ENCODE peak calls at places on chromosome 19, in ten cellular contexts. One of them, this sample, is unnamed.
A peak's percentile ranks its signal among the peaks of the same experiment; 100 is the strongest.

GRCh38 chr19:41321600-41322270 is 11.8 kb downstream of the CCDC97 start:
- DNase-seq in LoVo: no peak
- DNase-seq in ACHN: peak; percentile 69
- DNase-seq in dorsolateral prefrontal cortex: no peak
- DNase-seq in hippocampal formation: no peak
- DNase-seq in activated naive CD8-positive, alpha-beta T cell treated with anti-CD3 and anti-CD28 coated beads, Interleukin-2, amount 50 U/mL, for 16 hours: no peak
- DNase-seq in epithelial cell of esophagus: peak; percentile 20
- DNase-seq in iris pigment epithelial cell: peak; percentile 74
- DNase-seq in retinal pigment epithelial cell: no peak
- DNase-seq in uterus: peak; percentile 62
- DNase-seq in this sample: peak; percentile 90

GRCh38 chr19:3366761-3367571 is 583 bp downstream of the NFIC start:
- DNase-seq in LoVo: no peak
- DNase-seq in ACHN: peak; percentile 25
- DNase-seq in dorsolateral prefrontal cortex: no peak
- DNase-seq in hippocampal formation: peak; percentile 39
- DNase-seq in activated naive CD8-positive, alpha-beta T cell treated with anti-CD3 and anti-CD28 coated beads, Interleukin-2, amount 50 U/mL, for 16 hours: no peak
- DNase-seq in epithelial cell of esophagus: no peak
- DNase-seq in iris pigment epithelial cell: no peak
- DNase-seq in retinal pigment epithelial cell: no peak
- DNase-seq in uterus: peak; percentile 64
- DNase-seq in this sample: no peak

GRCh38 chr19:38742296-38742695 is 2.0 kb downstream of the CAPN12 start:
- DNase-seq in LoVo: no peak
- DNase-seq in ACHN: no peak
- DNase-seq in dorsolateral prefrontal cortex: no peak
- DNase-seq in hippocampal formation: no peak
- DNase-seq in activated naive CD8-positive, alpha-beta T cell treated with anti-CD3 and anti-CD28 coated beads, Interleukin-2, amount 50 U/mL, for 16 hours: no peak
- DNase-seq in epithelial cell of esophagus: no peak
- DNase-seq in iris pigment epithelial cell: no peak
- DNase-seq in retinal pigment epithelial cell: no peak
- DNase-seq in uterus: no peak
- DNase-seq in this sample: no peak

GRCh38 chr19:7153008-7153407 is 83.5 kb downstream of the ZNF557 start:
- DNase-seq in LoVo: no peak
- DNase-seq in ACHN: no peak
- DNase-seq in dorsolateral prefrontal cortex: no peak
- DNase-seq in hippocampal formation: no peak
- DNase-seq in activated naive CD8-positive, alpha-beta T cell treated with anti-CD3 and anti-CD28 coated beads, Interleukin-2, amount 50 U/mL, for 16 hours: no peak
- DNase-seq in epithelial cell of esophagus: no peak
- DNase-seq in iris pigment epithelial cell: no peak
- DNase-seq in retinal pigment epithelial cell: no peak
- DNase-seq in uterus: no peak
- DNase-seq in this sample: no peak

GRCh38 chr19:999379-999719 is 870 bp upstream of the GRIN3B start:
- DNase-seq in LoVo: no peak
- DNase-seq in ACHN: no peak
- DNase-seq in dorsolateral prefrontal cortex: no peak
- DNase-seq in hippocampal formation: no peak
- DNase-seq in activated naive CD8-positive, alpha-beta T cell treated with anti-CD3 and anti-CD28 coated beads, Interleukin-2, amount 50 U/mL, for 16 hours: no peak
- DNase-seq in epithelial cell of esophagus: no peak
- DNase-seq in iris pigment epithelial cell: no peak
- DNase-seq in retinal pigment epithelial cell: no peak
- DNase-seq in uterus: no peak
- DNase-seq in this sample: no peak

GRCh38 chr19:13260883-13261653 is 110.9 kb downstream of the IER2 start:
- DNase-seq in LoVo: peak; percentile 89
- DNase-seq in ACHN: peak; percentile 73
- DNase-seq in dorsolateral prefrontal cortex: no peak
- DNase-seq in hippocampal formation: no peak
- DNase-seq in activated naive CD8-positive, alpha-beta T cell treated with anti-CD3 and anti-CD28 coated beads, Interleukin-2, amount 50 U/mL, for 16 hours: no peak
- DNase-seq in epithelial cell of esophagus: peak; percentile 95
- DNase-seq in iris pigment epithelial cell: peak; percentile 87
- DNase-seq in retinal pigment epithelial cell: peak; percentile 54
- DNase-seq in uterus: no peak
- DNase-seq in this sample: peak; percentile 84

GRCh38 chr19:48539503-48540096 is 12.4 kb upstream of the SULT2B1 start:
- DNase-seq in LoVo: peak; percentile 59
- DNase-seq in ACHN: no peak
- DNase-seq in dorsolateral prefrontal cortex: peak; percentile 55
- DNase-seq in hippocampal formation: no peak
- DNase-seq in activated naive CD8-positive, alpha-beta T cell treated with anti-CD3 and anti-CD28 coated beads, Interleukin-2, amount 50 U/mL, for 16 hours: no peak
- DNase-seq in epithelial cell of esophagus: peak; percentile 82
- DNase-seq in iris pigment epithelial cell: peak; percentile 72
- DNase-seq in retinal pigment epithelial cell: peak; percentile 45
- DNase-seq in uterus: no peak
- DNase-seq in this sample: no peak

GRCh38 chr19:13995878-13996765 is 10.0 kb downstream of the RFX1 start:
- DNase-seq in LoVo: no peak
- DNase-seq in ACHN: no peak
- DNase-seq in dorsolateral prefrontal cortex: no peak
- DNase-seq in hippocampal formation: no peak
- DNase-seq in activated naive CD8-positive, alpha-beta T cell treated with anti-CD3 and anti-CD28 coated beads, Interleukin-2, amount 50 U/mL, for 16 hours: no peak
- DNase-seq in epithelial cell of esophagus: no peak
- DNase-seq in iris pigment epithelial cell: no peak
- DNase-seq in retinal pigment epithelial cell: no peak
- DNase-seq in uterus: no peak
- DNase-seq in this sample: no peak

GRCh38 chr19:18541258-18541991 is 1.9 kb downstream of the FKBP8 start:
- DNase-seq in LoVo: no peak
- DNase-seq in ACHN: no peak
- DNase-seq in dorsolateral prefrontal cortex: peak; percentile 45
- DNase-seq in hippocampal formation: no peak
- DNase-seq in activated naive CD8-positive, alpha-beta T cell treated with anti-CD3 and anti-CD28 coated beads, Interleukin-2, amount 50 U/mL, for 16 hours: no peak
- DNase-seq in epithelial cell of esophagus: peak; percentile 40
- DNase-seq in iris pigment epithelial cell: peak; percentile 32
- DNase-seq in retinal pigment epithelial cell: no peak
- DNase-seq in uterus: no peak
- DNase-seq in this sample: no peak

GRCh38 chr19:28966737-28967401 is 246.1 kb downstream of the UQCRFS1 start:
- DNase-seq in LoVo: no peak
- DNase-seq in ACHN: no peak
- DNase-seq in dorsolateral prefrontal cortex: no peak
- DNase-seq in hippocampal formation: no peak
- DNase-seq in activated naive CD8-positive, alpha-beta T cell treated with anti-CD3 and anti-CD28 coated beads, Interleukin-2, amount 50 U/mL, for 16 hours: no peak
- DNase-seq in epithelial cell of esophagus: no peak
- DNase-seq in iris pigment epithelial cell: no peak
- DNase-seq in retinal pigment epithelial cell: no peak
- DNase-seq in uterus: no peak
- DNase-seq in this sample: no peak

GRCh38 chr19:46546194-46546896 is 50.7 kb upstream of the PNMA8B start:
- DNase-seq in LoVo: peak; percentile 57
- DNase-seq in ACHN: no peak
- DNase-seq in dorsolateral prefrontal cortex: peak; percentile 55
- DNase-seq in hippocampal formation: peak; percentile 23
- DNase-seq in activated naive CD8-positive, alpha-beta T cell treated with anti-CD3 and anti-CD28 coated beads, Interleukin-2, amount 50 U/mL, for 16 hours: no peak
- DNase-seq in epithelial cell of esophagus: peak; percentile 89
- DNase-seq in iris pigment epithelial cell: peak; percentile 61
- DNase-seq in retinal pigment epithelial cell: no peak
- DNase-seq in uterus: no peak
- DNase-seq in this sample: peak; percentile 14

GRCh38 chr19:46603195-46603637 is 2.1 kb downstream of the CALM3 start:
- DNase-seq in LoVo: peak; percentile 67
- DNase-seq in ACHN: no peak
- DNase-seq in dorsolateral prefrontal cortex: no peak
- DNase-seq in hippocampal formation: no peak
- DNase-seq in activated naive CD8-positive, alpha-beta T cell treated with anti-CD3 and anti-CD28 coated beads, Interleukin-2, amount 50 U/mL, for 16 hours: no peak
- DNase-seq in epithelial cell of esophagus: no peak
- DNase-seq in iris pigment epithelial cell: no peak
- DNase-seq in retinal pigment epithelial cell: no peak
- DNase-seq in uterus: no peak
- DNase-seq in this sample: no peak

GRCh38 chr19:16144216-16144581 is 714 bp downstream of the HSH2D start:
- DNase-seq in LoVo: no peak
- DNase-seq in ACHN: no peak
- DNase-seq in dorsolateral prefrontal cortex: no peak
- DNase-seq in hippocampal formation: no peak
- DNase-seq in activated naive CD8-positive, alpha-beta T cell treated with anti-CD3 and anti-CD28 coated beads, Interleukin-2, amount 50 U/mL, for 16 hours: no peak
- DNase-seq in epithelial cell of esophagus: no peak
- DNase-seq in iris pigment epithelial cell: no peak
- DNase-seq in retinal pigment epithelial cell: no peak
- DNase-seq in uterus: no peak
- DNase-seq in this sample: no peak

This sample was measured in H54.